ENCODE peak calls at places on chromosome 20, in ten cellular contexts. One of them, this sample, is unnamed.

GRCh38 chr20:50826121-50826520 is 31.3 kb downstream of the BCAS4 start:
- DNase-seq in nephron progenitor cell: no peak
- DNase-seq in left colon: no peak
- DNase-seq in colonic mucosa: no peak
- DNase-seq in D341Med: no peak
- DNase-seq in stimulated activated CD4-positive, alpha-beta T cell treated with anti-CD3 and anti-CD28 coated beads, Interleukin-4, amount 100 ng/mL, for 48 hours: no peak
- DNase-seq in Daoy: no peak
- DNase-seq in heart left ventricle: no peak
- DNase-seq in DMS153: no peak
- DNase-seq in effector CD8-positive, alpha-beta T cell: no peak
- DNase-seq in this sample: no peak

GRCh38 chr20:39395478-39396291 is 433.5 kb downstream of the DHX35 start:
- DNase-seq in nephron progenitor cell: no peak
- DNase-seq in left colon: no peak
- DNase-seq in colonic mucosa: no peak
- DNase-seq in D341Med: no peak
- DNase-seq in stimulated activated CD4-positive, alpha-beta T cell treated with anti-CD3 and anti-CD28 coated beads, Interleukin-4, amount 100 ng/mL, for 48 hours: no peak
- DNase-seq in Daoy: no peak
- DNase-seq in heart left ventricle: no peak
- DNase-seq in DMS153: no peak
- DNase-seq in effector CD8-positive, alpha-beta T cell: no peak
- DNase-seq in this sample: no peak

GRCh38 chr20:50329981-50330503 is 139.4 kb downstream of the CEBPB start:
- DNase-seq in nephron progenitor cell: no peak
- DNase-seq in left colon: no peak
- DNase-seq in colonic mucosa: no peak
- DNase-seq in D341Med: no peak
- DNase-seq in stimulated activated CD4-positive, alpha-beta T cell treated with anti-CD3 and anti-CD28 coated beads, Interleukin-4, amount 100 ng/mL, for 48 hours: no peak
- DNase-seq in Daoy: no peak
- DNase-seq in heart left ventricle: no peak
- DNase-seq in DMS153: no peak
- DNase-seq in effector CD8-positive, alpha-beta T cell: no peak
- DNase-seq in this sample: peak

GRCh38 chr20:56454754-56455153 is 13.7 kb upstream of the RTF2 start:
- DNase-seq in nephron progenitor cell: no peak
- DNase-seq in left colon: no peak
- DNase-seq in colonic mucosa: no peak
- DNase-seq in D341Med: no peak
- DNase-seq in stimulated activated CD4-positive, alpha-beta T cell treated with anti-CD3 and anti-CD28 coated beads, Interleukin-4, amount 100 ng/mL, for 48 hours: no peak
- DNase-seq in Daoy: no peak
- DNase-seq in heart left ventricle: no peak
- DNase-seq in DMS153: no peak
- DNase-seq in effector CD8-positive, alpha-beta T cell: no peak
- DNase-seq in this sample: no peak

GRCh38 chr20:23320317-23320716 is 30.3 kb upstream of the NXT1 start:
- DNase-seq in nephron progenitor cell: no peak
- DNase-seq in left colon: no peak
- DNase-seq in colonic mucosa: no peak
- DNase-seq in D341Med: no peak
- DNase-seq in stimulated activated CD4-positive, alpha-beta T cell treated with anti-CD3 and anti-CD28 coated beads, Interleukin-4, amount 100 ng/mL, for 48 hours: no peak
- DNase-seq in Daoy: no peak
- DNase-seq in heart left ventricle: no peak
- DNase-seq in DMS153: no peak
- DNase-seq in effector CD8-positive, alpha-beta T cell: no peak
- DNase-seq in this sample: no peak

GRCh38 chr20:34574426-34574825 is 15.9 kb downstream of the MAP1LC3A start:
- DNase-seq in nephron progenitor cell: no peak
- DNase-seq in left colon: no peak
- DNase-seq in colonic mucosa: no peak
- DNase-seq in D341Med: no peak
- DNase-seq in stimulated activated CD4-positive, alpha-beta T cell treated with anti-CD3 and anti-CD28 coated beads, Interleukin-4, amount 100 ng/mL, for 48 hours: no peak
- DNase-seq in Daoy: no peak
- DNase-seq in heart left ventricle: no peak
- DNase-seq in DMS153: no peak
- DNase-seq in effector CD8-positive, alpha-beta T cell: no peak
- DNase-seq in this sample: no peak

GRCh38 chr20:15940127-15940526 is 633.1 kb downstream of the KIF16B start:
- DNase-seq in nephron progenitor cell: no peak
- DNase-seq in left colon: no peak
- DNase-seq in colonic mucosa: no peak
- DNase-seq in D341Med: no peak
- DNase-seq in stimulated activated CD4-positive, alpha-beta T cell treated with anti-CD3 and anti-CD28 coated beads, Interleukin-4, amount 100 ng/mL, for 48 hours: no peak
- DNase-seq in Daoy: no peak
- DNase-seq in heart left ventricle: no peak
- DNase-seq in DMS153: no peak
- DNase-seq in effector CD8-positive, alpha-beta T cell: no peak
- DNase-seq in this sample: no peak

GRCh38 chr20:53917145-53918009 is 153.0 kb downstream of the BCAS1 start:
- DNase-seq in nephron progenitor cell: no peak
- DNase-seq in left colon: peak
- DNase-seq in colonic mucosa: peak
- DNase-seq in D341Med: no peak
- DNase-seq in stimulated activated CD4-positive, alpha-beta T cell treated with anti-CD3 and anti-CD28 coated beads, Interleukin-4, amount 100 ng/mL, for 48 hours: no peak
- DNase-seq in Daoy: peak
- DNase-seq in heart left ventricle: no peak
- DNase-seq in DMS153: no peak
- DNase-seq in effector CD8-positive, alpha-beta T cell: no peak
- DNase-seq in this sample: peak

GRCh38 chr20:1918766-1919165 is 23.6 kb downstream of the SIRPA start:
- DNase-seq in nephron progenitor cell: no peak
- DNase-seq in left colon: no peak
- DNase-seq in colonic mucosa: no peak
- DNase-seq in D341Med: no peak
- DNase-seq in stimulated activated CD4-positive, alpha-beta T cell treated with anti-CD3 and anti-CD28 coated beads, Interleukin-4, amount 100 ng/mL, for 48 hours: no peak
- DNase-seq in Daoy: no peak
- DNase-seq in heart left ventricle: no peak
- DNase-seq in DMS153: no peak
- DNase-seq in effector CD8-positive, alpha-beta T cell: no peak
- DNase-seq in this sample: no peak

GRCh38 chr20:47066484-47067270 is 172.0 kb downstream of the EYA2 start:
- DNase-seq in nephron progenitor cell: no peak
- DNase-seq in left colon: no peak
- DNase-seq in colonic mucosa: no peak
- DNase-seq in D341Med: no peak
- DNase-seq in stimulated activated CD4-positive, alpha-beta T cell treated with anti-CD3 and anti-CD28 coated beads, Interleukin-4, amount 100 ng/mL, for 48 hours: no peak
- DNase-seq in Daoy: no peak
- DNase-seq in heart left ventricle: no peak
- DNase-seq in DMS153: no peak
- DNase-seq in effector CD8-positive, alpha-beta T cell: no peak
- DNase-seq in this sample: no peak

GRCh38 chr20:3716195-3716834 is 3.9 kb upstream of the SIGLEC1 start:
- DNase-seq in nephron progenitor cell: peak
- DNase-seq in left colon: no peak
- DNase-seq in colonic mucosa: no peak
- DNase-seq in D341Med: peak
- DNase-seq in stimulated activated CD4-positive, alpha-beta T cell treated with anti-CD3 and anti-CD28 coated beads, Interleukin-4, amount 100 ng/mL, for 48 hours: no peak
- DNase-seq in Daoy: peak
- DNase-seq in heart left ventricle: peak
- DNase-seq in DMS153: peak
- DNase-seq in effector CD8-positive, alpha-beta T cell: no peak
- DNase-seq in this sample: no peak

GRCh38 chr20:57509665-57510237 is 15.2 kb downstream of the CTCFL start:
- DNase-seq in nephron progenitor cell: peak
- DNase-seq in left colon: no peak
- DNase-seq in colonic mucosa: peak
- DNase-seq in D341Med: peak
- DNase-seq in stimulated activated CD4-positive, alpha-beta T cell treated with anti-CD3 and anti-CD28 coated beads, Interleukin-4, amount 100 ng/mL, for 48 hours: no peak
- DNase-seq in Daoy: peak
- DNase-seq in heart left ventricle: no peak
- DNase-seq in DMS153: no peak
- DNase-seq in effector CD8-positive, alpha-beta T cell: no peak
- DNase-seq in this sample: no peak

GRCh38 chr20:45899041-45899835 is 8.1 kb downstream of the CTSA start:
- DNase-seq in nephron progenitor cell: no peak
- DNase-seq in left colon: no peak
- DNase-seq in colonic mucosa: no peak
- DNase-seq in D341Med: no peak
- DNase-seq in stimulated activated CD4-positive, alpha-beta T cell treated with anti-CD3 and anti-CD28 coated beads, Interleukin-4, amount 100 ng/mL, for 48 hours: no peak
- DNase-seq in Daoy: no peak
- DNase-seq in heart left ventricle: no peak
- DNase-seq in DMS153: no peak
- DNase-seq in effector CD8-positive, alpha-beta T cell: no peak
- DNase-seq in this sample: no peak

GRCh38 chr20:49045440-49046086 is 549 bp upstream of the CSE1L start:
- DNase-seq in nephron progenitor cell: peak
- DNase-seq in left colon: peak
- DNase-seq in colonic mucosa: peak
- DNase-seq in D341Med: peak
- DNase-seq in stimulated activated CD4-positive, alpha-beta T cell treated with anti-CD3 and anti-CD28 coated beads, Interleukin-4, amount 100 ng/mL, for 48 hours: peak
- DNase-seq in Daoy: peak
- DNase-seq in heart left ventricle: peak
- DNase-seq in DMS153: peak
- DNase-seq in effector CD8-positive, alpha-beta T cell: no peak
- DNase-seq in this sample: peak

GRCh38 chr20:18004389-18005031 is 35.7 kb downstream of the MGME1 start:
- DNase-seq in nephron progenitor cell: no peak
- DNase-seq in left colon: no peak
- DNase-seq in colonic mucosa: no peak
- DNase-seq in D341Med: no peak
- DNase-seq in stimulated activated CD4-positive, alpha-beta T cell treated with anti-CD3 and anti-CD28 coated beads, Interleukin-4, amount 100 ng/mL, for 48 hours: no peak
- DNase-seq in Daoy: no peak
- DNase-seq in heart left ventricle: no peak
- DNase-seq in DMS153: no peak
- DNase-seq in effector CD8-positive, alpha-beta T cell: no peak
- DNase-seq in this sample: no peak

GRCh38 chr20:5652626-5653573 is 97.3 kb upstream of the SHLD1 start:
- DNase-seq in nephron progenitor cell: no peak
- DNase-seq in left colon: no peak
- DNase-seq in colonic mucosa: no peak
- DNase-seq in D341Med: no peak
- DNase-seq in stimulated activated CD4-positive, alpha-beta T cell treated with anti-CD3 and anti-CD28 coated beads, Interleukin-4, amount 100 ng/mL, for 48 hours: no peak
- DNase-seq in Daoy: peak
- DNase-seq in heart left ventricle: no peak
- DNase-seq in DMS153: no peak
- DNase-seq in effector CD8-positive, alpha-beta T cell: no peak
- DNase-seq in this sample: no peak

GRCh38 chr20:10171864-10172751 is 46.5 kb upstream of the SNAP25 start:
- DNase-seq in nephron progenitor cell: peak
- DNase-seq in left colon: no peak
- DNase-seq in colonic mucosa: peak
- DNase-seq in D341Med: peak
- DNase-seq in stimulated activated CD4-positive, alpha-beta T cell treated with anti-CD3 and anti-CD28 coated beads, Interleukin-4, amount 100 ng/mL, for 48 hours: peak
- DNase-seq in Daoy: peak
- DNase-seq in heart left ventricle: peak
- DNase-seq in DMS153: peak
- DNase-seq in effector CD8-positive, alpha-beta T cell: no peak
- DNase-seq in this sample: peak

GRCh38 chr20:57847104-57847503 is 137.3 kb upstream of the PMEPA1 start:
- DNase-seq in nephron progenitor cell: no peak
- DNase-seq in left colon: no peak
- DNase-seq in colonic mucosa: no peak
- DNase-seq in D341Med: no peak
- DNase-seq in stimulated activated CD4-positive, alpha-beta T cell treated with anti-CD3 and anti-CD28 coated beads, Interleukin-4, amount 100 ng/mL, for 48 hours: no peak
- DNase-seq in Daoy: no peak
- DNase-seq in heart left ventricle: no peak
- DNase-seq in DMS153: no peak
- DNase-seq in effector CD8-positive, alpha-beta T cell: no peak
- DNase-seq in this sample: no peak

GRCh38 chr20:25418779-25419178 is 11.3 kb downstream of the GINS1 start:
- DNase-seq in nephron progenitor cell: no peak
- DNase-seq in left colon: no peak
- DNase-seq in colonic mucosa: no peak
- DNase-seq in D341Med: no peak
- DNase-seq in stimulated activated CD4-positive, alpha-beta T cell treated with anti-CD3 and anti-CD28 coated beads, Interleukin-4, amount 100 ng/mL, for 48 hours: no peak
- DNase-seq in Daoy: no peak
- DNase-seq in heart left ventricle: no peak
- DNase-seq in DMS153: no peak
- DNase-seq in effector CD8-positive, alpha-beta T cell: no peak
- DNase-seq in this sample: no peak

GRCh38 chr20:34475979-34476736 is 40.1 kb upstream of the DYNLRB1 start:
- DNase-seq in nephron progenitor cell: peak
- DNase-seq in left colon: no peak
- DNase-seq in colonic mucosa: peak
- DNase-seq in D341Med: peak
- DNase-seq in stimulated activated CD4-positive, alpha-beta T cell treated with anti-CD3 and anti-CD28 coated beads, Interleukin-4, amount 100 ng/mL, for 48 hours: peak
- DNase-seq in Daoy: peak
- DNase-seq in heart left ventricle: peak
- DNase-seq in DMS153: no peak
- DNase-seq in effector CD8-positive, alpha-beta T cell: no peak
- DNase-seq in this sample: peak

GRCh38 chr20:50538276-50538675 is 28.1 kb downstream of the PTPN1 start:
- DNase-seq in nephron progenitor cell: no peak
- DNase-seq in left colon: no peak
- DNase-seq in colonic mucosa: no peak
- DNase-seq in D341Med: no peak
- DNase-seq in stimulated activated CD4-positive, alpha-beta T cell treated with anti-CD3 and anti-CD28 coated beads, Interleukin-4, amount 100 ng/mL, for 48 hours: no peak
- DNase-seq in Daoy: no peak
- DNase-seq in heart left ventricle: no peak
- DNase-seq in DMS153: no peak
- DNase-seq in effector CD8-positive, alpha-beta T cell: no peak
- DNase-seq in this sample: no peak

GRCh38 chr20:50690979-50691584 is at the start of gene RIPOR3:
- DNase-seq in nephron progenitor cell: peak
- DNase-seq in left colon: no peak
- DNase-seq in colonic mucosa: no peak
- DNase-seq in D341Med: no peak
- DNase-seq in stimulated activated CD4-positive, alpha-beta T cell treated with anti-CD3 and anti-CD28 coated beads, Interleukin-4, amount 100 ng/mL, for 48 hours: no peak
- DNase-seq in Daoy: no peak
- DNase-seq in heart left ventricle: peak
- DNase-seq in DMS153: no peak
- DNase-seq in effector CD8-positive, alpha-beta T cell: no peak
- DNase-seq in this sample: no peak

GRCh38 chr20:35772563-35773058 is 796 bp downstream of the PHF20 start:
- DNase-seq in nephron progenitor cell: no peak
- DNase-seq in left colon: no peak
- DNase-seq in colonic mucosa: no peak
- DNase-seq in D341Med: no peak
- DNase-seq in stimulated activated CD4-positive, alpha-beta T cell treated with anti-CD3 and anti-CD28 coated beads, Interleukin-4, amount 100 ng/mL, for 48 hours: no peak
- DNase-seq in Daoy: no peak
- DNase-seq in heart left ventricle: no peak
- DNase-seq in DMS153: no peak
- DNase-seq in effector CD8-positive, alpha-beta T cell: no peak
- DNase-seq in this sample: no peak

GRCh38 chr20:4483481-4483880 is 238.2 kb upstream of the PRND start:
- DNase-seq in nephron progenitor cell: no peak
- DNase-seq in left colon: no peak
- DNase-seq in colonic mucosa: no peak
- DNase-seq in D341Med: no peak
- DNase-seq in stimulated activated CD4-positive, alpha-beta T cell treated with anti-CD3 and anti-CD28 coated beads, Interleukin-4, amount 100 ng/mL, for 48 hours: no peak
- DNase-seq in Daoy: peak
- DNase-seq in heart left ventricle: no peak
- DNase-seq in DMS153: no peak
- DNase-seq in effector CD8-positive, alpha-beta T cell: no peak
- DNase-seq in this sample: no peak

GRCh38 chr20:2652724-2653510 is 485 bp downstream of the NOP56 start:
- DNase-seq in nephron progenitor cell: no peak
- DNase-seq in left colon: peak
- DNase-seq in colonic mucosa: peak
- DNase-seq in D341Med: peak
- DNase-seq in stimulated activated CD4-positive, alpha-beta T cell treated with anti-CD3 and anti-CD28 coated beads, Interleukin-4, amount 100 ng/mL, for 48 hours: peak
- DNase-seq in Daoy: no peak
- DNase-seq in heart left ventricle: no peak
- DNase-seq in DMS153: no peak
- DNase-seq in effector CD8-positive, alpha-beta T cell: no peak
- DNase-seq in this sample: peak